ENCODE peak calls at places on chromosomes 3 and 15, in four cellular contexts. J, S, Q and K are unnamed samples.
A peak's percentile ranks its signal among the peaks of the same experiment; 100 is the strongest.

GRCh38 chr3:133887075-133887950 is 8.4 kb downstream of the RAB6B start:
- DNase-seq in J (no peak), S (no peak), Q (no peak), K (no peak)

GRCh38 chr15:90930861-90931629 is 1.3 kb downstream of the HDDC3 start:
- DNase-seq in S (no peak), J (no peak), Q (no peak), K (no peak)

GRCh38 chr3:100216713-100217112 is 44.1 kb upstream of the TBC1D23 start:
- DNase-seq in Q (no peak), J (no peak), S (no peak), K (no peak)

GRCh38 chr15:66249623-66250174 is 3.9 kb downstream of the MEGF11 start:
- DNase-seq in J (no peak), Q (no peak), S (no peak), K (no peak)

GRCh38 chr3:67804545-67804944 is 150.1 kb upstream of the SUCLG2 start:
- DNase-seq in S (no peak), J (no peak), Q (no peak), K (no peak)

GRCh38 chr15:70608156-70608555 is 155.2 kb downstream of the UACA start:
- DNase-seq in S (no peak), J (no peak), Q (no peak), K (no peak)

GRCh38 chr15:49045691-49046112 is 544 bp downstream of the SECISBP2L start:
- DNase-seq in Q (peak; percentile 48), S (peak; percentile 28), J (no peak), K (no peak)

GRCh38 chr3:72347819-72348319 is 500.4 kb downstream of the SHQ1 start:
- DNase-seq in Q (peak; percentile 50), S (no peak), J (no peak), K (peak; percentile 66)

GRCh38 chr3:47791193-47791855 is 9.6 kb upstream of the SMARCC1 start:
- DNase-seq in Q (no peak), J (no peak), S (no peak), K (no peak)

GRCh38 chr15:66566963-66567531 is 1.2 kb upstream of the LCTL start:
- DNase-seq in J (peak; percentile 82), S (peak; percentile 76), Q (peak; percentile 17), K (peak; percentile 77)

GRCh38 chr15:91216000-91216399 is 115.9 kb downstream of the SV2B start:
- DNase-seq in J (no peak), Q (no peak), S (no peak), K (no peak)

GRCh38 chr3:194804796-194805195 is 119.1 kb downstream of the FAM43A start:
- DNase-seq in J (no peak), S (no peak), Q (no peak), K (no peak)

GRCh38 chr15:66569461-66570137 is 3.8 kb upstream of the LCTL start:
- DNase-seq in J (no peak), Q (no peak), S (no peak), K (no peak)

GRCh38 chr3:12894629-12895028 is 53.3 kb upstream of the RPL32 start:
- DNase-seq in S (peak; percentile 73), Q (no peak), J (no peak), K (no peak)

GRCh38 chr15:63603516-63603915 is 6.3 kb downstream of the FBXL22 start:
- DNase-seq in Q (no peak), J (no peak), S (no peak), K (no peak)

GRCh38 chr3:143307613-143308183 is 188.1 kb downstream of the CHST2 start:
- DNase-seq in J (peak; percentile 85), Q (peak; percentile 31), S (no peak), K (no peak)

GRCh38 chr3:74613060-74613459 is 1.4 kb downstream of the CNTN3 start:
- DNase-seq in S (no peak), Q (no peak), J (no peak), K (no peak)

DNA sequence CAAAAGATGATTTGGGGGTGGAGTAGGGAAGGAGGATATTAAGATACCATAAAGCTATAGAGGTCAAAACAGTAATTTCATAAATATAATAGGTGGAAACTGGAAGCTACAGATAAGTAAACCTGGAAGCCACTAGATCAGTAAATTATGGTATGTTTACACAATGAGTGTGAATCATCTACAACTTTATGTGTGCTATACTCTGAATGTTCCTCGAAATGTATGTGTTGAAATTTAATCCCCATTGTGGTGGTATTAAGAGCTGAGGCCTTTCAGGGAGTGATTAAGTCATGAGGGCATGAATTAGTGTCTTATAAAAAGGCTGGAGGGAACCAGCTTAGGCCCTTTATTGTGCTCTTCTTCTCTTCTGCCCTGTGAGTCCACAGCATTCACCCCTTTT is 25.2 kb downstream of the EOMES start:
- DNase-seq in Q (no peak), J (no peak), S (no peak), K (no peak)
- TF ChIP-seq ETV6 in Q (no peak), J (no peak), S (no peak), K (no peak)

DNA sequence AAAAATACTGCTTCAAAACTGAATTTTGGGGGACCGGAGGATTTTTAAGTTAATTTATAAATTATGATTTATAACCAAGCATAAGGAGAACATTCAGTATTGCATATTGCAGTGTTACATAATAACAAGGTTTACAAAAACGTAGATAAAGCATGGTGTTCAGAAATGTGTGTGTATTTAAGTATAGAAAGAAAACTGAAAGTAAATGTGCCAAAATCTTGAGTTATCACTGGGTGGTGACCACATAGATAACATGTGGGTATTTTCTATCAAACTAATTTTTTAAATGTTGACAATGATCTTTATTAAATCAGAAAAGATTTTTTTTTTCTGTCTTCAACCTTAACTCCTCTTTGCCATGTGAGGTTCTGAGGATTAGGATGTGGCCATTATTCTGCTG is 32.6 kb downstream of the EIF2AK4 start:
- DNase-seq in S (no peak), Q (no peak), J (no peak), K (no peak)
- TF ChIP-seq ETV6 in S (no peak), Q (no peak), J (no peak), K (no peak)

GRCh38 chr3:14424711-14425573 is 22.5 kb downstream of the SLC6A6 start:
- DNase-seq in J (peak; percentile 50), Q (no peak), S (no peak), K (no peak)

GRCh38 chr3:14423197-14423743 is 20.9 kb downstream of the SLC6A6 start:
- DNase-seq in Q (no peak), J (no peak), S (peak; percentile 82), K (no peak)

GRCh38 chr3:14422016-14422963 is 19.9 kb downstream of the SLC6A6 start:
- DNase-seq in Q (no peak), J (no peak), S (no peak), K (peak; percentile 67)

GRCh38 chr3:14425574-14426304 is 23.3 kb downstream of the SLC6A6 start:
- DNase-seq in Q (no peak), J (no peak), S (no peak), K (no peak)

DNA sequence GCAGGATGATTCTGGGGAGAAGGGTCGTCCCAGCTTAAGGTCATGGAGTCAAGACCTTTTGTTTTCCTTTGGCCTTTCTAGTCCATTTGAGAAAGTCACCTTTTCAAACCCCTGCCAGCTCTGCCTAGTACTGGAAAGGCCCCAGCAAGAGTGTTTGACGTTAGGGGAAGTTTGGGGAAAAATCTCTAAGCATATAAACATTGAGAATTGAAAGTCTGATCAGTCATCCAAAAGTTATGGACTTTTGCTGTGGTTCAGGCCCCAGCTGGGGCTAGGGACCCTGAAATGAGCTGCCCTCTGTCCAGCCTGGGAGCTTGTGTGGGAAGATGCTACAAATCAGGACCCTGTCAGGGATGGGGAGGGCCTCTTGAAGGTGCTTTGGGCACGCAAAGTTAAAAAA is 21.6 kb downstream of the SLC6A6 start:
- DNase-seq in J (no peak), S (no peak), Q (no peak), K (no peak)
- TF ChIP-seq ETV6 in J (no peak), S (no peak), Q (no peak), K (no peak)

GRCh38 chr3:51686512-51687215 is 15.6 kb downstream of the TEX264 start:
- DNase-seq in J (peak; percentile 43), Q (peak; percentile 68), S (no peak), K (no peak)
- TF ChIP-seq ETV6 in J (no peak), Q (no peak), S (no peak), K (no peak)

GRCh38 chr15:84915011-84915958 is 30.8 kb downstream of the SLC28A1 start:
- DNase-seq in Q (peak; percentile 79), S (peak; percentile 84), J (peak; percentile 74), K (no peak)
- TF ChIP-seq ETV6 in Q (no peak), S (no peak), J (no peak), K (no peak)

DNA sequence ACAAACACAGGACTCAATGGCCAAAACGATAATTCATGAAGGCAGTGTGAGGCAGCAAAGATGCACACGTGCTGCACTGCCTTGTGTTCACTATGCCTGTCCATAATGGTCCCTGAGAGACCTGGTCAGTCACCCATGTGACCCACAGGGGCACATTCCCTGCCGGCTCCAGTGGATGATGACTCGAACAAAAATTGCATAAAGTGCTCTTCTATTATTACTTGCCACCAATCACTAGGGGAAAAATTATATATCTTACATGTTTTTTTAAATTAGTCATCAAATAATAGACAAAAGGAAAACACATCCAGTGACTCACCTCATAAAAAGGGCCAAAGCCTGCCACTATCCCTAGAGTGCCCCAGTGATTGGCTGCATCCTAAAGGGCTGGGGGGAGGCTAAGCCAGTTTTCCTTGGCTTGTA is 47.5 kb downstream of the UBP1 start:
- DNase-seq in J (peak; percentile 35), S (no peak), Q (no peak), K (no peak)
- TF ChIP-seq ETV6 in J (no peak), S (no peak), Q (no peak), K (no peak)

GRCh38 chr3:50260027-50260941 is 8.7 kb upstream of the SEMA3B start:
- DNase-seq in Q (no peak), J (peak; percentile 90), S (peak; percentile 91), K (peak; percentile 94)
- TF ChIP-seq ETV6 in Q (no peak), J (no peak), S (peak; percentile 42), K (peak; percentile 60)

GRCh38 chr15:28130651-28131050 is 31.5 kb upstream of the OCA2 start:
- DNase-seq in Q (no peak), J (no peak), S (no peak), K (no peak)
- TF ChIP-seq ETV6 in Q (no peak), J (no peak), S (no peak), K (no peak)

GRCh38 chr15:89749951-89750559 is 994 bp downstream of the MESP1 start:
- DNase-seq in S (no peak), Q (no peak), J (no peak), K (no peak)
- TF ChIP-seq ETV6 in S (no peak), Q (no peak), J (no peak), K (no peak)